ENCODE peak calls at places on chromosome 19, in ten cellular contexts. M is GM12864, B is fibroblast of lung, U is astrocyte of the spinal cord, Q is cardiac muscle cell, E is neuronal stem cell, G is AG10803, A is GM23248, W is bronchial epithelial cell, Z is Caco-2. I is an unnamed sample.

GRCh38 chr19:35641515-35642151 is at the start of gene ETV2:
- DNase-seq in Z (no peak), A (peak; percentile 26), M (no peak), W (peak; percentile 25), Q (peak; percentile 24), G (no peak), E (no peak), B (peak; percentile 13), U (no peak), I (peak; percentile 28)

GRCh38 chr19:17078920-17079709 is 3.5 kb downstream of the MYO9B start:
- DNase-seq in E (no peak), B (no peak), A (peak; percentile 45), Q (no peak), G (no peak), M (no peak), W (no peak), U (peak; percentile 37), Z (no peak), I (no peak)

GRCh38 chr19:55483681-55484361 is 1.2 kb upstream of the NAT14 start:
- DNase-seq in Q (no peak), G (no peak), E (no peak), Z (no peak), U (no peak), B (no peak), A (no peak), W (no peak), M (no peak), I (no peak)

GRCh38 chr19:35048911-35049411 is 7.4 kb downstream of the HPN start:
- DNase-seq in B (no peak), G (no peak), Q (no peak), W (no peak), Z (no peak), A (no peak), U (no peak), M (no peak), E (no peak), I (no peak)

GRCh38 chr19:49491030-49491803 is 3.8 kb downstream of the RPL13A start:
- DNase-seq in G (no peak), E (no peak), W (no peak), B (no peak), Q (no peak), M (no peak), A (no peak), U (no peak), Z (no peak), I (no peak)

GRCh38 chr19:46000497-46001246 is 5.4 kb downstream of the CCDC61 start:
- DNase-seq in G (no peak), E (peak; percentile 40), Z (no peak), W (peak; percentile 36), M (no peak), Q (peak; percentile 67), B (no peak), U (no peak), A (peak; percentile 22), I (peak; percentile 15)

GRCh38 chr19:17835182-17836006 is 12.4 kb downstream of the JAK3 start:
- DNase-seq in G (no peak), W (no peak), U (no peak), Z (no peak), M (no peak), A (no peak), B (no peak), E (no peak), Q (no peak), I (peak; percentile 32)

GRCh38 chr19:16862826-16863405 is 25.9 kb upstream of the F2RL3 start:
- DNase-seq in M (no peak), Q (no peak), G (no peak), W (no peak), E (no peak), U (no peak), Z (no peak), B (no peak), A (no peak), I (peak; percentile 83)

GRCh38 chr19:16180611-16181010 is 4.6 kb upstream of the FAM32A start:
- DNase-seq in Z (peak; percentile 55), Q (no peak), W (peak; percentile 63), M (no peak), B (peak; percentile 70), G (peak; percentile 88), U (peak; percentile 58), A (peak; percentile 81), E (no peak), I (no peak)

GRCh38 chr19:6677924-6678689 is 8.1 kb upstream of the TNFSF14 start:
- DNase-seq in B (no peak), Q (no peak), U (no peak), Z (peak; percentile 18), M (no peak), W (no peak), G (no peak), E (peak; percentile 20), A (peak; percentile 20), I (no peak)
- H3K4me3 ChIP-seq in B (no peak overlapping the region), Q (no peak overlapping the region), U (no peak overlapping the region), Z (no peak overlapping the region), M (no peak overlapping the region), W (no peak overlapping the region), G (no peak overlapping the region), E (no peak overlapping the region), A (no peak overlapping the region), I (no peak overlapping the region)

GRCh38 chr19:10335149-10336053 is 2.1 kb upstream of the RAVER1 start:
- DNase-seq in G (no peak), E (no peak), Q (peak; percentile 37), B (no peak), A (no peak), M (no peak), U (no peak), W (no peak), Z (no peak), I (no peak)

GRCh38 chr19:10338940-10339339 is 484 bp downstream of the ICAM3 start:
- DNase-seq in U (no peak), W (no peak), Q (no peak), Z (no peak), E (no peak), A (no peak), G (no peak), M (no peak), B (no peak), I (no peak)

GRCh38 chr19:10343495-10343894 is 4.1 kb upstream of the ICAM3 start:
- DNase-seq in Q (no peak), A (no peak), E (no peak), G (no peak), M (no peak), U (no peak), W (peak; percentile 8), B (no peak), Z (no peak), I (no peak)

GRCh38 chr19:10339977-10340376 is 553 bp upstream of the ICAM3 start:
- DNase-seq in M (no peak), B (no peak), A (no peak), Q (no peak), Z (no peak), G (no peak), W (no peak), E (no peak), U (no peak), I (no peak)

GRCh38 chr19:10339380-10339960 is at the start of gene ICAM3:
- DNase-seq in E (no peak), W (no peak), A (no peak), M (peak; percentile 45), Z (no peak), U (no peak), G (no peak), B (no peak), Q (no peak), I (peak; percentile 100)
- H3K4me3 ChIP-seq in E (no peak within 1 kb of the TSS), W (no peak within 1 kb of the TSS), A (no peak within 1 kb of the TSS), M (peak within 1 kb of the TSS; percentile 69), Z (no peak within 1 kb of the TSS), U (no peak within 1 kb of the TSS), G (no peak within 1 kb of the TSS), B (no peak within 1 kb of the TSS), Q (no peak within 1 kb of the TSS), I (peak within 1 kb of the TSS; percentile 48)

GRCh38 chr19:3381701-3382372 is 15.5 kb downstream of the NFIC start:
- DNase-seq in A (no peak), B (no peak), G (no peak), E (no peak), M (no peak), Z (no peak), W (no peak), U (no peak), Q (no peak), I (no peak)

GRCh38 chr19:3383121-3383722 is 16.8 kb downstream of the NFIC start:
- DNase-seq in E (no peak), W (no peak), U (no peak), Q (no peak), A (peak; percentile 59), G (no peak), Z (no peak), B (no peak), M (no peak), I (no peak)

GRCh38 chr19:3378352-3379146 is 12.2 kb downstream of the NFIC start:
- DNase-seq in Q (no peak), B (no peak), Z (no peak), U (no peak), W (no peak), A (no peak), G (no peak), M (no peak), E (no peak), I (no peak)

GRCh38 chr19:3380829-3381228 is 14.4 kb downstream of the NFIC start:
- DNase-seq in U (no peak), E (no peak), W (no peak), B (no peak), Q (no peak), M (no peak), A (no peak), Z (no peak), G (no peak), I (no peak)

DNA sequence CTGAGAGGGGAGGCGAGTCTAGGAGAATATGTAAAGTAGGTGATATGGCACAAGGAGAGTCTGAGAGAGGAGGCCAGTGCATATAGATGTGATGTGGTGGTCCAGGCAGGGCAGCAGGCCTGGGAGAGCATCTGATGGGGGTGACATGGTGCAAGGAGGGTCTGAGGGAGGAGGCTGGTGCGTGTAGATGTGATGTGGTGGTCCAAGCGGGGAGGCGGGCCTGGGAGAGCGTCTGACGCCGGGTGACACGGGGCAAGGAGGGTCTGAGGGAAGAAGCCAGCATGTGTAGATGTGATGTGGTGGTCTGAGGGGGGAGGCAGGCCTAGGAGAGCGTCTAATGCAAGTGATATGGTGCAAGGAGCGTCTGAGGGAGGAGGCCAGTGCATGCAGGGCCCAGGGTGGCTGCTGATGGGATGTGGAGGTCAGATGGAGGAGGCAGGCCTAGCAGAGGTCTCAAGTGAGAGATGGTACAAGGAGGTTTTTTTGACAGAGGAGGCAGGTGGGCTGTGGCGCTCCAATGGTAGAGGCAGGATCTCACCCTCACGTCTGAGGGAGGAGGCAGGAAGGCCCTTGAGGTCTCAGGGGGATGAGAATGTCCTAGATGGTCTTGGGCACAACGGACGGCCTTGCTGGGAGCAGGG is 16.2 kb downstream of the NFIC start:
- DNase-seq in M (no peak), G (no peak), B (no peak), Q (no peak), A (no peak), Z (no peak), E (no peak), U (no peak), W (no peak), I (no peak)
- H3K4me3 ChIP-seq in M (no peak overlapping the region), G (no peak overlapping the region), B (no peak overlapping the region), Q (no peak overlapping the region), A (no peak overlapping the region), Z (no peak overlapping the region), E (no peak overlapping the region), U (no peak overlapping the region), W (no peak overlapping the region), I (no peak overlapping the region)

GRCh38 chr19:44757057-44757734 is 8.7 kb downstream of the BCL3 start:
- DNase-seq in U (peak; percentile 85), A (no peak), E (no peak), W (no peak), G (peak; percentile 65), B (peak; percentile 76), Z (no peak), M (no peak), Q (peak; percentile 55), I (no peak)
- H3K4me3 ChIP-seq in U (peak overlapping the region; percentile 51), A (no peak overlapping the region), E (peak overlapping the region; percentile 17), W (no peak overlapping the region), G (peak overlapping the region; percentile 55), B (peak overlapping the region; percentile 43), Z (no peak overlapping the region), M (no peak overlapping the region), Q (peak overlapping the region; percentile 23), I (no peak overlapping the region)

I was measured in NB4.